ENCODE peak calls at places on chromosome 5, in five cellular contexts. W is body of pancreas, J is heart right ventricle, M is adrenal gland, T is lower leg skin. O is an unnamed sample.

GRCh38 chr5:179198865-179199645 is 138.9 kb downstream of the ZNF354C start:
- DNase-seq in W (no peak), J (no peak), M (no peak), T (no peak), O (no peak)

GRCh38 chr5:96294887-96295209 is 138.2 kb downstream of the PCSK1 start:
- DNase-seq in W (no peak), T (no peak), M (no peak), J (no peak), O (no peak)

GRCh38 chr5:151572657-151573368 is 18.3 kb downstream of the FAT2 start:
- DNase-seq in T (peak), J (no peak), W (no peak), M (no peak), O (no peak)

GRCh38 chr5:116527587-116527986 is 47.0 kb downstream of the SEMA6A start:
- DNase-seq in T (no peak), W (no peak), J (no peak), M (no peak), O (no peak)

GRCh38 chr5:175569701-175570100 is 88.2 kb upstream of the HRH2 start:
- DNase-seq in M (no peak), J (no peak), T (no peak), W (no peak), O (no peak)

GRCh38 chr5:67283275-67283987 is 86.8 kb upstream of the CD180 start:
- DNase-seq in M (no peak), W (no peak), T (no peak), J (no peak), O (no peak)

GRCh38 chr5:51043740-51044139 is 339.5 kb upstream of the ISL1 start:
- DNase-seq in M (no peak), T (no peak), W (no peak), J (no peak), O (no peak)

GRCh38 chr5:113378960-113379541 is 55.7 kb downstream of the TSSK1B start:
- DNase-seq in W (peak), T (peak), J (no peak), M (peak), O (peak)

GRCh38 chr5:170284231-170284630 is 13.3 kb downstream of the LCP2 start:
- DNase-seq in J (no peak), W (no peak), M (no peak), T (no peak), O (no peak)

GRCh38 chr5:168317521-168318147 is 26.2 kb downstream of the WWC1 start:
- DNase-seq in T (no peak), M (no peak), W (peak), J (no peak), O (no peak)

GRCh38 chr5:138177936-138178515 is 404 bp downstream of the BRD8 start:
- DNase-seq in J (peak), T (peak), M (peak), W (peak), O (no peak)

GRCh38 chr5:139820606-139821005 is 25.0 kb downstream of the PSD2 start:
- DNase-seq in J (no peak), T (no peak), W (no peak), M (no peak), O (no peak)

GRCh38 chr5:61274561-61274960 is 57.5 kb upstream of the ZSWIM6 start:
- DNase-seq in M (no peak), T (no peak), W (no peak), J (no peak), O (no peak)

GRCh38 chr5:60685700-60686099 is 14.3 kb downstream of the DEPDC1B start:
- DNase-seq in J (no peak), M (no peak), W (no peak), T (no peak), O (no peak)

GRCh38 chr5:58891072-58891970 is 308.4 kb downstream of the RAB3C start:
- DNase-seq in T (peak), M (peak), W (peak), J (peak), O (peak)
- H3K4me3 ChIP-seq in T (no peak), M (no peak), W (no peak), J (no peak), O (no peak)

GRCh38 chr5:42949348-42950090 is 90.6 kb downstream of the ANXA2R start:
- DNase-seq in J (peak), M (peak), W (peak), T (peak), O (peak)
- H3K4me3 ChIP-seq in J (no peak), M (no peak), W (no peak), T (no peak), O (peak)

GRCh38 chr5:122310886-122311285 is 1.2 kb upstream of the SNCAIP start:
- DNase-seq in M (no peak), T (peak), W (no peak), J (no peak), O (no peak)
- H3K4me3 ChIP-seq in M (no peak), T (no peak), W (no peak), J (no peak), O (no peak)

GRCh38 chr5:9361835-9362234 is 184.0 kb downstream of the SEMA5A start:
- DNase-seq in M (peak), J (no peak), T (no peak), W (peak), O (peak)
- H3K4me3 ChIP-seq in M (no peak), J (no peak), T (no peak), W (no peak), O (no peak)

GRCh38 chr5:65332591-65332990 is 149.1 kb downstream of the ADAMTS6 start:
- DNase-seq in J (no peak), M (no peak), T (no peak), W (no peak), O (no peak)
- H3K4me3 ChIP-seq in J (no peak), M (no peak), T (no peak), W (no peak), O (no peak)

DNA sequence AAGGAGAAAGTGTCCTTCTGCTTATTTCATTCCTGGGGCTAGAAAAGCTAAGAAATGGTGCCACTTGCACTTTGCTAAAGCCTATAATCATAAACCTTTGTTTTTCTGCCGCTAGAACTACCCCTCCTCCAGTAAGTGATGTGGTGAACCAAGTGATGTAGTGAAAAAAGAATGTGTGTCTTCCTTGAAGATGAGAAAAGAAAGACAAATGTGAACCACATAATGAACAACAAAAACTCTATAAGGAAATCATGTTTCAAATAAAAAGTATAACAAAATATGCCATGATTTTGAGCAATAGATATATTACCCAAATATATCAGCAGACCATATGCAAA is 179.0 kb upstream of the SGCD start:
- DNase-seq in W (no peak), T (no peak), M (no peak), J (no peak), O (no peak)
- H3K4me3 ChIP-seq in W (no peak), T (no peak), M (no peak), J (no peak), O (no peak)

DNA sequence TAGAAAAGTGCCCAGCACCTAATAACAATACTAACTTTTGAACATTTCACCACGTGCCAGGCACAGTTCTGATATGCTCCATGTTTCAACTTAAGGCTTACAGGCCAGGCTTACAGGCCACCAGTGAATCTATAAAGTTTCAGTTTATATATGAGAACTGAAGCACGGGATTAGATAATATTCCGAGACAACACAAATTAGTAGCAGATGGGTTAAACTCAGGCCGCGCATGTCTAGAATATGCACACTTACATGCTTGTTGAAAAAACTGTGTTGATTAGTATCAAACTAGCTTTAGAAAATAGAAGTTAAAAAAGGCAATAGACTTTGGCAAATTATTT is 587.9 kb downstream of the MTRR start:
- DNase-seq in M (no peak), W (no peak), T (no peak), J (no peak), O (no peak)
- H3K4me3 ChIP-seq in M (no peak), W (no peak), T (no peak), J (no peak), O (no peak)